ENCODE peak calls at places on chromosomes 12 and 14, in six cellular contexts. K is GM12864; W is GM12878; F is cardiac fibroblast; X is left ventricle myocardium inferior; U is CD4-positive, alpha-beta T cell. I is an unnamed sample.

GRCh38 chr14:24334431-24335271 is at the start of gene ADCY4:
- DNase-seq in K (no peak), W (no peak), F (peak; percentile 18), X (peak; percentile 68), U (no peak), I (no peak)

GRCh38 chr14:41859336-41859735 is 252.7 kb downstream of the LRFN5 start:
- DNase-seq in K (no peak), W (no peak), F (peak; percentile 3), X (no peak), U (no peak), I (no peak)

GRCh38 chr12:81077686-81078441 is at the start of gene ACSS3:
- DNase-seq in K (no peak), W (no peak), F (peak; percentile 32), X (peak; percentile 75), U (no peak), I (peak; percentile 0)

GRCh38 chr12:3964404-3964803 is 91.2 kb upstream of the PARP11 start:
- DNase-seq in K (no peak), W (no peak), F (no peak), X (no peak), U (no peak), I (no peak)

GRCh38 chr14:98932436-98933325 is 339.3 kb downstream of the BCL11B start:
- DNase-seq in K (no peak), W (no peak), F (no peak), X (no peak), U (no peak), I (no peak)

GRCh38 chr12:97575792-97576191 is 113.2 kb downstream of the RMST start:
- DNase-seq in K (no peak), W (no peak), F (no peak), X (no peak), U (no peak), I (no peak)

GRCh38 chr14:71061458-71061857 is 154.2 kb downstream of the PCNX1 start:
- DNase-seq in K (no peak), W (no peak), F (peak; percentile 59), X (no peak), U (no peak), I (peak; percentile 33)

GRCh38 chr14:79727900-79728299 is 483.4 kb downstream of the DIO2 start:
- DNase-seq in K (no peak), W (no peak), F (no peak), X (no peak), U (no peak), I (no peak)

GRCh38 chr12:46944104-46944503 is 118.3 kb upstream of the SLC38A4 start:
- DNase-seq in K (no peak), W (no peak), F (peak; percentile 82), X (no peak), U (no peak), I (peak; percentile 77)

GRCh38 chr12:81094718-81095360 is 17.0 kb downstream of the ACSS3 start:
- DNase-seq in K (no peak), W (no peak), F (no peak), X (no peak), U (no peak), I (no peak)

GRCh38 chr14:90742709-90743108 is 73.5 kb downstream of the TTC7B start:
- DNase-seq in K (no peak), W (no peak), F (no peak), X (peak; percentile 28), U (no peak), I (no peak)

GRCh38 chr12:80100566-80100965 is 1.2 kb downstream of the OTOGL start:
- DNase-seq in K (no peak), W (no peak), F (no peak), X (no peak), U (no peak), I (peak; percentile 8)

GRCh38 chr14:49960453-49960852 is 67.6 kb downstream of the ARF6 start:
- DNase-seq in K (no peak), W (no peak), F (no peak), X (no peak), U (no peak), I (no peak)

GRCh38 chr12:72270246-72270645 is 1.9 kb upstream of the TRHDE start:
- DNase-seq in K (no peak), W (no peak), F (no peak), X (no peak), U (no peak), I (no peak)

GRCh38 chr14:21825147-21825743 is 151.6 kb upstream of the OR4E1 start:
- DNase-seq in K (no peak), W (no peak), F (peak; percentile 13), X (no peak), U (peak; percentile 41), I (no peak)

DNA sequence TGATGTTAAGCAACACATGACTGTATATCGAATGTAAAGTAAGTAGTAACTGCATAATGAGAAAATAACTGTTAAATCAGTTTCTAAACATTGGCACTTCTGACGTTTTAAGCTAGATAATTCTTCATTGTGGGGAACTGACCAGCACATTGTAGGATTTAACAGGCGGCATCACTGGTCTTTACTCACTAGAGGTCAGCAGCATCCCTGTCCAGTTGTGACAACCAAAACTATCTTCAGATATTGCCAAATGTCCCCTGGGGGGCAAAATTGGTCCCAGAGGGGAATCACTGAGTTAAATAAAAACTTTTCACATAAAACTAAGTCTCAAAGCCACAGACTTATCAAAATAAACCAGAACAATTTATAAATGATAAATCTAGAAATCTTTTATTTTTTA is 65.3 kb downstream of the BLTP3B start:
- DNase-seq in K (no peak), W (no peak), F (peak; percentile 39), X (no peak), U (no peak), I (no peak)
- TF ChIP-seq CTCF in K (no peak), W (no peak), F (peak; percentile 28), X (peak; percentile 41), U (no peak), I (peak; percentile 50)

GRCh38 chr12:52250048-52250990 is 17.3 kb downstream of the KRT7 start:
- DNase-seq in K (no peak), W (no peak), F (no peak), X (no peak), U (no peak), I (no peak)
- TF ChIP-seq CTCF in K (no peak), W (no peak), F (no peak), X (peak; percentile 33), U (no peak), I (no peak)

GRCh38 chr12:122811777-122812176 is 23.5 kb upstream of the HIP1R start:
- DNase-seq in K (no peak), W (no peak), F (no peak), X (no peak), U (no peak), I (no peak)
- TF ChIP-seq CTCF in K (no peak), W (no peak), F (no peak), X (no peak), U (no peak), I (no peak)

DNA sequence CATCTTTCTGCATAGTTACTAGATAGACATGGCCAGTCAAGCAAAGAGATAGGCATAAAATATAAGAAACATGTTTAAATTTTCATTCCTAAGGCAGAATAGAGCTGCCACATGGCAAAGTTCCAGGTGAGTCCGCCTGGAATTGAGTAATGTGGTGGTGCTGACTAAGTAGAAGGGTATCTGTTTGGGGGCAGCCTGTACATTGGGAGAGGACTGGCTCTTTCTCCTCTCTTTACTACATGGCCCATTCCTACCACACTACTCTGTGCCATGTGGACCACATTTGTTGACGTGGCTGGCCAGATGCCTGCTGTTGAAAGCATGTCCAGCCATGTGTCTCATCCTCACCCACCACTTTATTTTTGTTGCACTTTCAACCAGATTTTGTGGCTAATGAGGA is 354.0 kb downstream of the ETNK1 start:
- DNase-seq in K (no peak), W (no peak), F (peak; percentile 96), X (no peak), U (no peak), I (peak; percentile 88)
- TF ChIP-seq CTCF in K (no peak), W (no peak), F (no peak), X (no peak), U (no peak), I (no peak)

DNA sequence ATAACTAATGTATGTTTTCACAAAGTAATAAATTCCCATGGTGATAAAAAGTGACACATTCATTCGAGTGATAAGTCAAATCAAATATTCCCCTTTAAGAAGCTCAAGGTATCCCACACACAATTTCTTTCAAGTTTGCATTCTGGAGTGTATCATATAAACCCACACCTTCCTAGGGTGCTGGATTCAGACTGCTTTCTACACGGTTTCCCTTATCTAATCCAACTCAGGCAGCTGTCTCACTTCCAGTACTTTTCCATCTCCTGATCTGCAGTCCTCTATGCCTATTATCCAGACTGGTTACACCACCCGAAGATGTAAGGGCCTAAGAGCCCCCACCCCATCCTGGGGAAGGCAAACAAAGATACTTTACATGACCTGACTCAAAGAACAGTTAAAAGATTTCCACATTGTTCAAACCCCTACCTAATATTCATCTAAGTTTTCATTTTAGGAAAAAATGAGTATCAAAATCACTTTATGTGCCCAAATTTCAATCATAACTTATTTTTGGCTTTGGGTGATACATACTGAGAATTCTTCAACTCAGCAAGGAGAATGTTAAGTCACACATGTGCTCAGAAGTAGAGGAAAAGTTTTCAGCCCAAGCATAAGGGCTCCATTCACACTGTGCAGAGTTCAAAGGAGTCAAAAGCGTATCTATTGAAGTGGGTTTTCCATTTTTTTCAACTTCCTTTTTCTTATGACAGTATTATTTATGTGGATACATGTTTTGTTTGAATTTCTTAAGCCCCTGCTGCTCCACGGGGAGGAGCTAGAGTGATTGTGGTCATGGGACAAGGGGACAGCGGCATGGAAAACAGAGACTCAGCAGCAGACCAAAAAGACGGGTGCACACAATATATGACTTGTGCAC is 41.8 kb downstream of the CORO1C start:
- DNase-seq in K (no peak), W (no peak), F (peak; percentile 65), X (no peak), U (peak; percentile 15), I (no peak)
- TF ChIP-seq CTCF in K (no peak), W (peak; percentile 37), F (no peak), X (peak; percentile 44), U (peak; percentile 13), I (peak; percentile 32)

DNA sequence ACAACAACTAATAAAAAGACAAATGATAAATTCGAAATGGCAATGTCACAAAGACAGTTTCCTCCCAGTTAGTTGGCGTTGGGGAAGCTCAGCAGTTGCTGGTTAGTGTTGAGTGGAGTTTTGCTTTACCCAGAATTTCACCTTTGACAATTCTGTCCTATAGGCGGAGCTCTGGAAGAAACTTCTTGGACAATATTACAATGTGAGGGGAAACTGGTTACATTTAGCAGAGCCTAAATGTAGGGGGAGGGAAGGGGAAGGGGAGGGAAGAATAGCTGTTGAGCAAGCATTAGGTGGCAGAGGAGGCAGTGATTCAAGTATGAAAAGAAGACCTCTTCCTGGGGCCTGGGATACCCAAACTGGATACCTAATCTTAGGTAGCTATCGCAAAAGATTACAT is 51.4 kb downstream of the BDKRB1 start:
- DNase-seq in K (no peak), W (no peak), F (no peak), X (no peak), U (no peak), I (no peak)
- TF ChIP-seq CTCF in K (no peak), W (no peak), F (no peak), X (no peak), U (no peak), I (no peak)

DNA sequence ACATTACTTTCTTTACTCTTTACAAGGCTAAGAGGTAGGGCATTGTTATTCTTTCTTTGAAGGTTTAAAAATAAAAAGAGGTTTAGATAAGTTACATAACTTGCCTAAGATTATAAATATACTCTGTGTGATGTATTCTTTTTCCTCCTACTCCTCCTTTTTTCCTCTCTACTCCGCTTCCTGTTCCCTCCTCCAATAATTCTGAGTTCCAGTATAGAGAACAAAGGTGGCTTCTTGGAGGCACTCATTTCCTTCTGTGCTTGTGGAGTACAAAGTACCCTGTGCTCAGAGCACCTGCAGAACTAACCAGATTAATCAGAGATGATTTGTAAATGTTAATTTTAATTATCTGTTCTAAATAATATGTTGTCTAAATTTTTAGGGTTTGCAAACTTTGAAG is 11.3 kb downstream of the LRRC9 start:
- DNase-seq in K (no peak), W (no peak), F (no peak), X (no peak), U (no peak), I (no peak)
- TF ChIP-seq CTCF in K (no peak), W (no peak), F (no peak), X (no peak), U (no peak), I (no peak)